ENCODE peak calls at places on chromosomes 2 and 18, in four cellular contexts. T is cardiac muscle cell; K is H4; Z is activated naive CD8-positive, alpha-beta T cell treated with anti-CD3 and anti-CD28 coated beads, Interleukin-2, amount 50 U/mL, for 24 hours. A is an unnamed sample.

GRCh38 chr2:33442528-33443069 is 33.9 kb upstream of the RASGRP3 start:
- DNase-seq in T (peak), K (no peak), Z (no peak), A (no peak)

GRCh38 chr2:43885233-43885632 is 46.5 kb downstream of the ABCG8 start:
- DNase-seq in T (no peak), K (no peak), Z (no peak), A (no peak)

GRCh38 chr2:117983040-117983439 is 30.8 kb downstream of the CCDC93 start:
- DNase-seq in T (peak), K (no peak), Z (no peak), A (no peak)

GRCh38 chr2:189609423-189609816 is 28.8 kb upstream of the SLC40A1 start:
- DNase-seq in T (peak), K (no peak), Z (no peak), A (no peak)

GRCh38 chr18:2222270-2223185 is 348.8 kb downstream of the METTL4 start:
- DNase-seq in T (peak), K (no peak), Z (no peak), A (peak)

GRCh38 chr2:177604291-177605065 is 211.9 kb downstream of the AGPS start:
- DNase-seq in T (peak), K (peak), Z (no peak), A (peak)

GRCh38 chr2:205148756-205149155 is 533.5 kb upstream of the NRP2 start:
- DNase-seq in T (peak), K (no peak), Z (no peak), A (no peak)

GRCh38 chr2:238005528-238005927 is 38.7 kb downstream of the UBE2F start:
- DNase-seq in T (no peak), K (no peak), Z (no peak), A (no peak)

GRCh38 chr18:7808992-7809391 is 241.9 kb downstream of the PTPRM start:
- DNase-seq in T (no peak), K (no peak), Z (no peak), A (no peak)

GRCh38 chr2:126808929-126809328 is 89.8 kb upstream of the TEX51 start:
- DNase-seq in T (no peak), K (no peak), Z (no peak), A (no peak)

GRCh38 chr2:111135910-111136297 is 15.2 kb downstream of the BCL2L11 start:
- DNase-seq in T (peak), K (peak), Z (no peak), A (no peak)

GRCh38 chr2:206936456-206937222 is 2.7 kb upstream of the CPO start:
- DNase-seq in T (peak), K (no peak), Z (no peak), A (no peak)

GRCh38 chr2:46801731-46802664 is 113.6 kb downstream of the MCFD2 start:
- DNase-seq in T (no peak), K (peak), Z (no peak), A (peak)

GRCh38 chr2:1936411-1936980 is 192.2 kb upstream of the PXDN start:
- DNase-seq in T (no peak), K (no peak), Z (no peak), A (no peak)

GRCh38 chr2:70160545-70160944 is 30.3 kb downstream of the C2orf42 start:
- DNase-seq in T (no peak), K (no peak), Z (no peak), A (no peak)

GRCh38 chr2:15838481-15838880 is 101.9 kb upstream of the MYCN start:
- DNase-seq in T (no peak), K (no peak), Z (no peak), A (no peak)

GRCh38 chr2:152718909-152719645 is 657 bp downstream of the ARL6IP6 start:
- DNase-seq in T (peak), K (peak), Z (no peak), A (peak)

GRCh38 chr2:217489145-217489960 is 513.4 kb downstream of the TNS1 start:
- DNase-seq in T (no peak), K (peak), Z (no peak), A (peak)

GRCh38 chr18:47265197-47265596 is 13.7 kb upstream of the SKOR2 start:
- DNase-seq in T (peak), K (peak), Z (no peak), A (no peak)

GRCh38 chr2:46346719-46347118 is 49.5 kb downstream of the EPAS1 start:
- DNase-seq in T (no peak), K (no peak), Z (no peak), A (no peak)

GRCh38 chr2:37912056-37912455 is 13.0 kb upstream of the RMDN2 start:
- DNase-seq in T (no peak), K (no peak), Z (no peak), A (no peak)

GRCh38 chr2:105126353-105126752 is 88.5 kb downstream of the MRPS9 start:
- DNase-seq in T (no peak), K (no peak), Z (no peak), A (no peak)

GRCh38 chr2:62320657-62321357 is 124.9 kb downstream of the B3GNT2 start:
- DNase-seq in T (no peak), K (no peak), Z (no peak), A (no peak)

GRCh38 chr2:14866953-14867352 is 234.4 kb downstream of the LRATD1 start:
- DNase-seq in T (no peak), K (no peak), Z (no peak), A (no peak)

GRCh38 chr2:233264667-233265066 is 13.2 kb downstream of the ATG16L1 start:
- DNase-seq in T (no peak), K (no peak), Z (no peak), A (no peak)

GRCh38 chr18:28963481-28963880 is 786.6 kb upstream of the CDH2 start:
- DNase-seq in T (no peak), K (no peak), Z (no peak), A (no peak)

GRCh38 chr2:236178921-236179652 is 10.9 kb upstream of the GBX2 start:
- DNase-seq in T (no peak), K (no peak), Z (no peak), A (no peak)

GRCh38 chr2:191180712-191181111 is 29.9 kb upstream of the STAT4 start:
- DNase-seq in T (peak), K (no peak), Z (no peak), A (no peak)

GRCh38 chr2:214185546-214185945 is 225.3 kb upstream of the VWC2L start:
- DNase-seq in T (no peak), K (no peak), Z (no peak), A (no peak)

GRCh38 chr2:155815851-155816250 is 516.7 kb downstream of the NR4A2 start:
- DNase-seq in T (no peak), K (peak), Z (no peak), A (peak)

GRCh38 chr2:160911258-160911657 is 249.0 kb upstream of the TANK start:
- DNase-seq in T (no peak), K (no peak), Z (no peak), A (no peak)

GRCh38 chr2:191311627-191312026 is 66.4 kb downstream of the MYO1B start:
- DNase-seq in T (peak), K (peak), Z (no peak), A (peak)

GRCh38 chr2:132547089-132547687 is 122.8 kb downstream of the LYPD1 start:
- DNase-seq in T (peak), K (peak), Z (peak), A (peak)

GRCh38 chr2:188808921-188809320 is 165.3 kb upstream of the COL3A1 start:
- DNase-seq in T (peak), K (no peak), Z (no peak), A (no peak)

GRCh38 chr18:24656044-24656443 is 195.6 kb downstream of the HRH4 start:
- DNase-seq in T (no peak), K (peak), Z (no peak), A (no peak)

GRCh38 chr18:28984731-28985130 is 807.8 kb upstream of the CDH2 start:
- DNase-seq in T (peak), K (no peak), Z (no peak), A (no peak)

GRCh38 chr18:23268641-23269040 is 133.4 kb downstream of the CABLES1 start:
- DNase-seq in T (no peak), K (no peak), Z (no peak), A (no peak)

A was measured in SW480.